ENCODE peak calls at places on chromosome 1, in seven cellular contexts. One of them, this sample, is unnamed.

GRCh38 chr1:223714849-223715709 is 2.7 kb downstream of the CAPN2 start:
- DNase-seq in endothelial cell: peak; percentile 15
- DNase-seq in HT1080: peak; percentile 99
- DNase-seq in coronary artery: no peak
- DNase-seq in AG10803: peak; percentile 73
- DNase-seq in aorta: no peak
- DNase-seq in left colon: peak; percentile 64
- DNase-seq in this sample: no peak

GRCh38 chr1:53599461-53599860 is 139.5 kb downstream of the GLIS1 start:
- DNase-seq in endothelial cell: no peak
- DNase-seq in HT1080: no peak
- DNase-seq in coronary artery: no peak
- DNase-seq in AG10803: no peak
- DNase-seq in aorta: peak; percentile 51
- DNase-seq in left colon: no peak
- DNase-seq in this sample: no peak

GRCh38 chr1:35470964-35471613 is 86.1 kb downstream of the KIAA0319L start:
- DNase-seq in endothelial cell: no peak
- DNase-seq in HT1080: no peak
- DNase-seq in coronary artery: no peak
- DNase-seq in AG10803: no peak
- DNase-seq in aorta: no peak
- DNase-seq in left colon: no peak
- DNase-seq in this sample: no peak

GRCh38 chr1:160291248-160292220 is 6.6 kb upstream of the PEX19 start:
- DNase-seq in endothelial cell: peak; percentile 43
- DNase-seq in HT1080: peak; percentile 73
- DNase-seq in coronary artery: no peak
- DNase-seq in AG10803: peak; percentile 74
- DNase-seq in aorta: no peak
- DNase-seq in left colon: peak; percentile 47
- DNase-seq in this sample: peak; percentile 73

GRCh38 chr1:52928083-52928404 is 968 bp downstream of the SCP2 start:
- DNase-seq in endothelial cell: no peak
- DNase-seq in HT1080: no peak
- DNase-seq in coronary artery: no peak
- DNase-seq in AG10803: no peak
- DNase-seq in aorta: no peak
- DNase-seq in left colon: no peak
- DNase-seq in this sample: no peak

GRCh38 chr1:10866314-10867091 is 70.1 kb upstream of the CASZ1 start:
- DNase-seq in endothelial cell: peak; percentile 27
- DNase-seq in HT1080: no peak
- DNase-seq in coronary artery: no peak
- DNase-seq in AG10803: no peak
- DNase-seq in aorta: peak; percentile 70
- DNase-seq in left colon: no peak
- DNase-seq in this sample: no peak

GRCh38 chr1:206663832-206664652 is 20.7 kb upstream of the MAPKAPK2 start:
- DNase-seq in endothelial cell: peak; percentile 79
- DNase-seq in HT1080: peak; percentile 58
- DNase-seq in coronary artery: no peak
- DNase-seq in AG10803: peak; percentile 53
- DNase-seq in aorta: no peak
- DNase-seq in left colon: no peak
- DNase-seq in this sample: peak; percentile 82

GRCh38 chr1:178942285-178943218 is 71.7 kb upstream of the ANGPTL1 start:
- DNase-seq in endothelial cell: no peak
- DNase-seq in HT1080: peak; percentile 84
- DNase-seq in coronary artery: peak; percentile 70
- DNase-seq in AG10803: peak; percentile 60
- DNase-seq in aorta: no peak
- DNase-seq in left colon: no peak
- DNase-seq in this sample: no peak

GRCh38 chr1:37453647-37454046 is 20.7 kb upstream of the ZC3H12A start:
- DNase-seq in endothelial cell: no peak
- DNase-seq in HT1080: no peak
- DNase-seq in coronary artery: no peak
- DNase-seq in AG10803: no peak
- DNase-seq in aorta: no peak
- DNase-seq in left colon: no peak
- DNase-seq in this sample: no peak

GRCh38 chr1:244092293-244093264 is 41.5 kb downstream of the ZBTB18 start:
- DNase-seq in endothelial cell: no peak
- DNase-seq in HT1080: peak; percentile 11
- DNase-seq in coronary artery: no peak
- DNase-seq in AG10803: peak; percentile 86
- DNase-seq in aorta: no peak
- DNase-seq in left colon: peak; percentile 46
- DNase-seq in this sample: no peak

GRCh38 chr1:108117908-108118902 is 81.9 kb downstream of the SLC25A24 start:
- DNase-seq in endothelial cell: no peak
- DNase-seq in HT1080: peak; percentile 80
- DNase-seq in coronary artery: no peak
- DNase-seq in AG10803: peak; percentile 85
- DNase-seq in aorta: no peak
- DNase-seq in left colon: no peak
- DNase-seq in this sample: peak; percentile 26

GRCh38 chr1:186374313-186375151 is 521 bp downstream of the TPR start:
- DNase-seq in endothelial cell: peak; percentile 5
- DNase-seq in HT1080: peak; percentile 18
- DNase-seq in coronary artery: no peak
- DNase-seq in AG10803: peak; percentile 37
- DNase-seq in aorta: no peak
- DNase-seq in left colon: peak; percentile 43
- DNase-seq in this sample: peak; percentile 72

GRCh38 chr1:40313329-40313957 is 3.6 kb downstream of the COL9A2 start:
- DNase-seq in endothelial cell: no peak
- DNase-seq in HT1080: no peak
- DNase-seq in coronary artery: no peak
- DNase-seq in AG10803: peak; percentile 53
- DNase-seq in aorta: no peak
- DNase-seq in left colon: no peak
- DNase-seq in this sample: peak; percentile 90

GRCh38 chr1:218384576-218384975 is 39.4 kb downstream of the TGFB2 start:
- DNase-seq in endothelial cell: no peak
- DNase-seq in HT1080: peak; percentile 60
- DNase-seq in coronary artery: no peak
- DNase-seq in AG10803: peak; percentile 34
- DNase-seq in aorta: no peak
- DNase-seq in left colon: no peak
- DNase-seq in this sample: no peak

GRCh38 chr1:100391675-100392074 is 39.4 kb downstream of the CDC14A start:
- DNase-seq in endothelial cell: no peak
- DNase-seq in HT1080: no peak
- DNase-seq in coronary artery: no peak
- DNase-seq in AG10803: no peak
- DNase-seq in aorta: no peak
- DNase-seq in left colon: no peak
- DNase-seq in this sample: peak; percentile 7

GRCh38 chr1:236451796-236452373 is 57.8 kb downstream of the EDARADD start:
- DNase-seq in endothelial cell: peak; percentile 39
- DNase-seq in HT1080: peak; percentile 3
- DNase-seq in coronary artery: no peak
- DNase-seq in AG10803: peak; percentile 10
- DNase-seq in aorta: no peak
- DNase-seq in left colon: no peak
- DNase-seq in this sample: peak; percentile 60

GRCh38 chr1:244583358-244583757 is 69.6 kb upstream of the DESI2 start:
- DNase-seq in endothelial cell: no peak
- DNase-seq in HT1080: no peak
- DNase-seq in coronary artery: no peak
- DNase-seq in AG10803: no peak
- DNase-seq in aorta: no peak
- DNase-seq in left colon: no peak
- DNase-seq in this sample: no peak

GRCh38 chr1:245153081-245153644 is 1.6 kb upstream of the KIF26B start:
- DNase-seq in endothelial cell: peak; percentile 58
- DNase-seq in HT1080: peak; percentile 76
- DNase-seq in coronary artery: no peak
- DNase-seq in AG10803: peak; percentile 76
- DNase-seq in aorta: peak; percentile 80
- DNase-seq in left colon: no peak
- DNase-seq in this sample: peak; percentile 70

GRCh38 chr1:163055005-163055404 is 14.2 kb upstream of the RGS4 start:
- DNase-seq in endothelial cell: no peak
- DNase-seq in HT1080: no peak
- DNase-seq in coronary artery: no peak
- DNase-seq in AG10803: no peak
- DNase-seq in aorta: no peak
- DNase-seq in left colon: no peak
- DNase-seq in this sample: no peak

GRCh38 chr1:63982201-63982600 is 208.4 kb downstream of the ROR1 start:
- DNase-seq in endothelial cell: no peak
- DNase-seq in HT1080: no peak
- DNase-seq in coronary artery: no peak
- DNase-seq in AG10803: no peak
- DNase-seq in aorta: no peak
- DNase-seq in left colon: no peak
- DNase-seq in this sample: no peak

GRCh38 chr1:94768046-94768445 is 52.1 kb upstream of the SLC44A3 start:
- DNase-seq in endothelial cell: no peak
- DNase-seq in HT1080: no peak
- DNase-seq in coronary artery: no peak
- DNase-seq in AG10803: no peak
- DNase-seq in aorta: no peak
- DNase-seq in left colon: no peak
- DNase-seq in this sample: no peak

GRCh38 chr1:177976596-177976995 is 6.7 kb upstream of the SEC16B start:
- DNase-seq in endothelial cell: no peak
- DNase-seq in HT1080: no peak
- DNase-seq in coronary artery: no peak
- DNase-seq in AG10803: no peak
- DNase-seq in aorta: no peak
- DNase-seq in left colon: no peak
- DNase-seq in this sample: no peak

GRCh38 chr1:59704721-59705120 is 110.0 kb upstream of the HOOK1 start:
- DNase-seq in endothelial cell: no peak
- DNase-seq in HT1080: no peak
- DNase-seq in coronary artery: no peak
- DNase-seq in AG10803: no peak
- DNase-seq in aorta: no peak
- DNase-seq in left colon: no peak
- DNase-seq in this sample: no peak